ENCODE peak calls at places on chromosome 2, in eight cellular contexts. G is mucosa of descending colon, H is neuronal stem cell, Q is left ventricle myocardium inferior, U is kidney epithelial cell, E is A549, N is lung, D is prostate gland. F is an unnamed sample.

GRCh38 chr2:71784734-71785549 is 331.6 kb downstream of the DYSF start:
- DNase-seq in G (peak), H (no peak), Q (no peak), U (peak), E (peak), N (peak), D (peak), F (no peak)

GRCh38 chr2:66729391-66729790 is 294.5 kb downstream of the MEIS1 start:
- DNase-seq in G (no peak), H (no peak), Q (no peak), U (no peak), E (no peak), N (no peak), D (no peak), F (no peak)

GRCh38 chr2:150097891-150098595 is 389.4 kb downstream of the RND3 start:
- DNase-seq in G (no peak), H (no peak), Q (no peak), U (no peak), E (no peak), N (no peak), D (no peak), F (no peak)

GRCh38 chr2:204776781-204777559 is 231.7 kb downstream of the PARD3B start:
- DNase-seq in G (no peak), H (no peak), Q (no peak), U (no peak), E (no peak), N (no peak), D (no peak), F (no peak)

GRCh38 chr2:27494944-27495554 is at the start of gene FNDC4:
- DNase-seq in G (no peak), H (peak), Q (peak), U (no peak), E (peak), N (no peak), D (no peak), F (no peak)

GRCh38 chr2:29238497-29238896 is 123.3 kb downstream of the CLIP4 start:
- DNase-seq in G (peak), H (no peak), Q (no peak), U (no peak), E (peak), N (no peak), D (no peak), F (no peak)

GRCh38 chr2:2950403-2950952 is 427.1 kb downstream of the EIPR1 start:
- DNase-seq in G (no peak), H (no peak), Q (no peak), U (no peak), E (no peak), N (no peak), D (peak), F (peak)

GRCh38 chr2:46239175-46239846 is 57.9 kb upstream of the EPAS1 start:
- DNase-seq in G (no peak), H (no peak), Q (no peak), U (no peak), E (no peak), N (no peak), D (no peak), F (no peak)

GRCh38 chr2:71791501-71792135 is 338.3 kb downstream of the DYSF start:
- DNase-seq in G (no peak), H (no peak), Q (no peak), U (no peak), E (no peak), N (no peak), D (no peak), F (no peak)

GRCh38 chr2:86368181-86368824 is 30.9 kb upstream of the REEP1 start:
- DNase-seq in G (peak), H (peak), Q (peak), U (no peak), E (peak), N (no peak), D (no peak), F (no peak)

GRCh38 chr2:27123302-27124150 is at the start of gene ABHD1:
- DNase-seq in G (peak), H (no peak), Q (peak), U (no peak), E (peak), N (peak), D (peak), F (no peak)

GRCh38 chr2:45728458-45728942 is 77.0 kb downstream of the PRKCE start:
- DNase-seq in G (no peak), H (no peak), Q (no peak), U (no peak), E (no peak), N (no peak), D (no peak), F (no peak)

GRCh38 chr2:234703258-234703657 is 206.4 kb upstream of the ARL4C start:
- DNase-seq in G (no peak), H (no peak), Q (no peak), U (no peak), E (no peak), N (no peak), D (no peak), F (no peak)

GRCh38 chr2:47803363-47803762 is 20.4 kb downstream of the MSH6 start:
- DNase-seq in G (no peak), H (no peak), Q (no peak), U (no peak), E (no peak), N (no peak), D (no peak), F (no peak)

GRCh38 chr2:194380011-194380410 is 1277.0 kb upstream of the SLC39A10 start:
- DNase-seq in G (no peak), H (no peak), Q (no peak), U (no peak), E (no peak), N (no peak), D (no peak), F (no peak)

GRCh38 chr2:96113951-96114350 is 2.4 kb downstream of the ADRA2B start:
- DNase-seq in G (no peak), H (no peak), Q (peak), U (no peak), E (no peak), N (no peak), D (no peak), F (no peak)

GRCh38 chr2:188278388-188279092 is 13.1 kb upstream of the GULP1 start:
- DNase-seq in G (no peak), H (no peak), Q (no peak), U (no peak), E (no peak), N (no peak), D (no peak), F (no peak)

GRCh38 chr2:17518212-17519154 is at the start of gene RAD51AP2:
- DNase-seq in G (peak), H (peak), Q (peak), U (peak), E (peak), N (peak), D (peak), F (no peak)

GRCh38 chr2:25090801-25091200 is 48.9 kb downstream of the EFR3B start:
- DNase-seq in G (no peak), H (no peak), Q (no peak), U (no peak), E (no peak), N (no peak), D (no peak), F (no peak)

GRCh38 chr2:3959372-3959771 is 256.0 kb downstream of the DCDC2C start:
- DNase-seq in G (no peak), H (peak), Q (no peak), U (no peak), E (peak), N (no peak), D (no peak), F (peak)

GRCh38 chr2:101151859-101152194 is 645 bp upstream of the TBC1D8 start:
- DNase-seq in G (peak), H (peak), Q (no peak), U (no peak), E (no peak), N (no peak), D (peak), F (no peak)

GRCh38 chr2:69226886-69227285 is 160.1 kb downstream of the GFPT1 start:
- DNase-seq in G (no peak), H (no peak), Q (no peak), U (no peak), E (no peak), N (no peak), D (no peak), F (no peak)

GRCh38 chr2:64860321-64860751 is 128.9 kb upstream of the SLC1A4 start:
- DNase-seq in G (no peak), H (no peak), Q (no peak), U (no peak), E (no peak), N (no peak), D (no peak), F (no peak)
- H3K4me3 ChIP-seq in G (no peak), H (no peak), Q (peak), U (no peak), E (peak), N (no peak), D (no peak), F (no peak)

DNA sequence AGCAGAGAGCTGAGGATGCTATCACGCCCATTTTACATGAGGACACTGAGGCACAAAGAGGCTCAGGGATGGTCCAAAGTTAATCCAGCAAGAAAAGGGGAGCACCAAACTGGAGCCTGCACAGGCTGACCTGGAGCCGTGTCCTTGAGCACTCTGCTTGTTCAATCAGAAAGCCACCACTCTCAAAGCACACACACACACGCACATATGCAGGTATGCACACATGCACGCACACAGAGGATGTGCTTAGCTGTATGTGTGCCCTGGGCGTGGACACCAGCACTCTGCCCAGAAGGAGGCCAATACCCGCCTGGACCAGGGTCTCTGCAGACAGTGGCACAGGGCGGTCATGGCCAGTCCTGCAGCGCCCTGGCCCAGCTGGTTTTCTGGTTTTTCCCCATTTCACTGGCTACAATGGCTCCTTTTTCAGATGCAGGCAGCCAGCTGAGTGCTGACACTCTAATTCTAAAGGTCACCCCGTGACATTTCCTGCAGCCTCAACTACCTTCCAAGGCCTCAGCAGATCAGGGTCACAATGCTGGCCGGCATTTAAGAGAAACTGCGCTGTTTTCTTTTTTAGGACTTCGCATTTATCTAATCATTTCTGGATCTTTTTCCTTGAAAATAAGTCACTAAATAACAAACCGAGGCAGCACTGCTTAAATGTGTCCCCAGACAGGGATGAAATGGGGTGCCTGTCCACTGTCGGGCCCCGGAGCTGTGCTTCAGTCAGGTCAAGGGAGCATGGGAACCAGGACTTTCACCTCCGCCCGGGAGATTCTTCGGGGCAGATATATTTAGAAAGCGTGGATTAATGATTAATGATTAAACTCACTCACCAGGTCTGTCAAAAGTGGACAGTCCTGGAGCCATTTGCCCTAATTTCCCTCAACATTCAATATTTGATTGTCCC is 104.5 kb downstream of the HDAC4 start:
- DNase-seq in G (no peak), H (no peak), Q (no peak), U (no peak), E (no peak), N (no peak), D (no peak), F (no peak)
- H3K4me3 ChIP-seq in G (no peak), H (no peak), Q (no peak), U (no peak), E (no peak), N (no peak), D (no peak), F (no peak)

GRCh38 chr2:120743657-120744056 is 8.0 kb downstream of the GLI2 start:
- DNase-seq in G (no peak), H (no peak), Q (no peak), U (no peak), E (no peak), N (peak), D (no peak), F (no peak)
- H3K4me3 ChIP-seq in G (no peak), H (no peak), Q (no peak), U (no peak), E (no peak), N (no peak), D (no peak), F (no peak)

DNA sequence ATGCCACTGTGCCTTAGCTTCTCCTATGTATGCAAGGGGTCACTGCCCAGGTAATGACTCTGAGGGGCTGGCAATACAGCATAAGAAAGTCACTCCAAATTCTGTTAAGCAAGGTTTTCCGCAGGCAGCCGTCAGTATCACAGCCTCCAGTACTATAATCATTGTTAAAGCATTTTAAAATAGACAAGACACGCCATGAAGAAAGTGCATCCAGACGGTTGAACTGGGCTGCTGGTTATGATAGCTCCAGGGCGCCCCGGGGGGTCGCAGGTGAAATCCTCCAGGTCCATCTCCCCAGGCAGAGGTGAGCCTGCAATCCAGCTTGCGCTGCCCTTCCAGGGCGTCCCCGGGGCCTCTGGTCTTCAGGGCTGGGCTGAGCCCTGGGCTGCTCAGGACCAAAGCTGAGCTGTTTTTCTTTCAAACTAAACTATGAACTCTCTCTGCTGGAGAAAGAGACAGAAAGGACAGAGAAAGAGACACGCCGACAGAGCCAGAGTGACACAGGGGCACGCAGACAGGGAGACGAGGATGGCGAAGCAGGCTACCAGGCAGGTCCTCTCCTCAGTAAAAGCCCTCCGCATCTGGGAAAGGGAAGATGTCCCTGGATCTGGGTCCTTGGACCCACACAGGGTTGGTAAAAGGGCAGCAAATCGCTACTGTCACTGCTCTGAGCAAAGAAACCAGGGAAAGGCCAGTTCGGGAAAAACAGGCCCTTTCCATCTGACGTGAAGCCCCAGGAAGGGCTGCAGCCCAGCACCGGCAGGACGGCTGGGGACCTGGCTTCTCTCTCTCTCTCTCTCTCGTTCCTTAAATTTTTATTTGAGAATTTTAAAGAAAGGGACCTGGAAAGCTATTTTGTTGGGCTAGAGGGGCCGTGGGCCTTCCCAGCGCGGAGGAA is 2.1 kb upstream of the TWIST2 start:
- DNase-seq in G (no peak), H (no peak), Q (no peak), U (no peak), E (no peak), N (peak), D (no peak), F (no peak)
- H3K4me3 ChIP-seq in G (no peak), H (no peak), Q (peak), U (no peak), E (no peak), N (no peak), D (peak), F (no peak)

GRCh38 chr2:43158259-43158880 is 68.0 kb downstream of the ZFP36L2 start:
- DNase-seq in G (peak), H (no peak), Q (peak), U (peak), E (peak), N (peak), D (peak), F (no peak)
- H3K4me3 ChIP-seq in G (no peak), H (no peak), Q (peak), U (no peak), E (no peak), N (no peak), D (no peak), F (no peak)

GRCh38 chr2:163347982-163348842 is 387.6 kb downstream of the FIGN start:
- DNase-seq in G (peak), H (peak), Q (peak), U (peak), E (peak), N (peak), D (peak), F (no peak)
- H3K4me3 ChIP-seq in G (no peak), H (no peak), Q (peak), U (peak), E (peak), N (no peak), D (peak), F (no peak)

F was measured in LNCaP clone FGC.